ENCODE peak calls at places on chromosomes 11 and 22, in nine cellular contexts. N is CD8-positive, alpha-beta T cell; V is CD8-positive, alpha-beta memory T cell; Y is body of pancreas; B is heart left ventricle; J is pancreas; Q is right cardiac atrium; T is cardiac muscle cell; S is CD4-positive, alpha-beta T cell. E is an unnamed sample.
A peak's percentile ranks its signal among the peaks of the same experiment; 100 is the strongest.

GRCh38 chr11:64810891-64811272 is 531 bp upstream of the MEN1 start:
- DNase-seq in V (peak; percentile 46), J (no peak), T (no peak), Y (peak; percentile 37), B (no peak), N (peak; percentile 31), S (peak; percentile 21), Q (peak; percentile 60), E (no peak)

GRCh38 chr11:44963071-44963575 is 12.4 kb upstream of the TP53I11 start:
- DNase-seq in S (no peak), T (no peak), B (no peak), N (no peak), V (no peak), Q (no peak), Y (no peak), J (no peak), E (no peak)

GRCh38 chr11:24747275-24748251 is 250.7 kb downstream of the LUZP2 start:
- DNase-seq in T (peak; percentile 3), Y (no peak), S (no peak), V (no peak), J (no peak), Q (no peak), B (no peak), N (no peak), E (no peak)

GRCh38 chr22:35601743-35602633 is 15.1 kb downstream of the MB start:
- DNase-seq in B (no peak), N (no peak), S (no peak), Y (peak; percentile 22), V (no peak), Q (no peak), J (no peak), T (no peak), E (no peak)

GRCh38 chr22:19483481-19484244 is 3.9 kb downstream of the CDC45 start:
- DNase-seq in B (no peak), V (no peak), Q (no peak), T (no peak), Y (no peak), S (no peak), J (no peak), N (no peak), E (no peak)

GRCh38 chr11:45655831-45656230 is 9.6 kb downstream of the CHST1 start:
- DNase-seq in Q (peak; percentile 42), T (no peak), V (no peak), N (no peak), Y (no peak), B (no peak), S (no peak), J (no peak), E (no peak)

GRCh38 chr11:130766650-130767297 is 149.5 kb downstream of the SNX19 start:
- DNase-seq in J (no peak), V (no peak), N (no peak), B (no peak), S (no peak), T (no peak), Q (no peak), Y (no peak), E (peak; percentile 74)

GRCh38 chr11:117816151-117816741 is 8.3 kb downstream of the FXYD2 start:
- DNase-seq in T (peak; percentile 64), S (no peak), N (no peak), B (no peak), V (no peak), Q (peak; percentile 84), Y (peak; percentile 63), J (peak; percentile 69), E (no peak)

GRCh38 chr11:84117394-84117793 is 831.2 kb upstream of the CCDC90B start:
- DNase-seq in B (no peak), T (no peak), Q (no peak), J (no peak), Y (no peak), S (no peak), V (no peak), N (no peak), E (no peak)

GRCh38 chr11:67628710-67629385 is 889 bp downstream of the NUDT8 start:
- DNase-seq in Y (peak; percentile 28), S (no peak), N (no peak), T (no peak), B (no peak), J (peak; percentile 26), V (no peak), Q (peak; percentile 69), E (no peak)

GRCh38 chr11:77402218-77402556 is 71.7 kb downstream of the PAK1 start:
- DNase-seq in B (no peak), J (no peak), V (no peak), S (no peak), N (no peak), Q (no peak), T (no peak), Y (no peak), E (no peak)

GRCh38 chr11:123202155-123202714 is 7.2 kb upstream of the CLMP start:
- DNase-seq in T (peak; percentile 47), B (peak; percentile 46), S (no peak), J (no peak), N (no peak), Q (no peak), V (no peak), Y (no peak), E (no peak)

GRCh38 chr11:110919241-110919893 is 207.1 kb upstream of the ARHGAP20 start:
- DNase-seq in N (no peak), T (no peak), Y (no peak), S (no peak), B (no peak), V (no peak), Q (no peak), J (no peak), E (no peak)

GRCh38 chr11:19723572-19724342 is 11.1 kb downstream of the NAV2 start:
- DNase-seq in V (peak; percentile 12), N (peak; percentile 37), Y (no peak), B (no peak), S (peak; percentile 23), T (no peak), Q (peak; percentile 65), J (no peak), E (no peak)

GRCh38 chr22:21889251-21889990 is 22.0 kb upstream of the MAPK1 start:
- DNase-seq in S (no peak), Q (no peak), J (no peak), T (no peak), B (no peak), V (no peak), Y (no peak), N (no peak), E (no peak)

GRCh38 chr11:121426476-121427454 is 25.3 kb upstream of the SORL1 start:
- DNase-seq in J (peak; percentile 7), V (peak; percentile 26), B (peak; percentile 62), Y (no peak), N (peak; percentile 53), T (peak; percentile 55), Q (peak; percentile 84), S (peak; percentile 32), E (no peak)

GRCh38 chr22:22394589-22394988 is 114.0 kb downstream of the ZNF280B start:
- DNase-seq in J (no peak), T (no peak), S (no peak), V (no peak), Q (no peak), B (no peak), N (no peak), Y (no peak), E (peak; percentile 84)

GRCh38 chr11:121435796-121436511 is 16.2 kb upstream of the SORL1 start:
- DNase-seq in V (no peak), B (no peak), N (no peak), Y (no peak), S (no peak), J (no peak), T (no peak), Q (no peak), E (no peak)

GRCh38 chr11:92286718-92287117 is 62.1 kb downstream of the FAT3 start:
- DNase-seq in J (no peak), N (no peak), Q (no peak), Y (no peak), B (no peak), V (no peak), S (no peak), T (no peak), E (peak; percentile 17)

GRCh38 chr22:45689195-45689594 is 17.6 kb downstream of the ATXN10 start:
- DNase-seq in V (no peak), Q (no peak), J (no peak), Y (no peak), B (no peak), T (no peak), N (no peak), S (no peak), E (no peak)

GRCh38 chr22:20955548-20955947 is 11.5 kb upstream of the AIFM3 start:
- DNase-seq in Y (no peak), Q (no peak), V (no peak), S (no peak), T (no peak), N (no peak), J (no peak), B (no peak), E (no peak)

GRCh38 chr11:103842795-103843194 is 193.6 kb upstream of the DDI1 start:
- DNase-seq in S (no peak), J (no peak), N (no peak), Q (no peak), T (no peak), B (no peak), V (no peak), Y (no peak), E (no peak)

GRCh38 chr11:2527621-2528291 is 82.9 kb downstream of the KCNQ1 start:
- DNase-seq in V (peak; percentile 0), T (no peak), J (no peak), Y (peak; percentile 10), S (no peak), B (peak; percentile 17), N (no peak), Q (peak; percentile 53), E (no peak)

GRCh38 chr11:14894657-14895598 is 2.9 kb upstream of the CYP2R1 start:
- DNase-seq in Y (no peak), S (no peak), J (no peak), Q (peak; percentile 63), T (no peak), V (no peak), N (no peak), B (peak; percentile 37), E (no peak)
- H3K27ac ChIP-seq in Y (no peak overlapping the region), S (no peak overlapping the region), J (no peak overlapping the region), Q (no peak overlapping the region), T (no peak overlapping the region), V (peak overlapping the region; percentile 33), N (no peak overlapping the region), B (no peak overlapping the region), E (no peak overlapping the region)

GRCh38 chr11:59184876-59185275 is 12.9 kb downstream of the DTX4 start:
- DNase-seq in Y (no peak), S (no peak), T (no peak), Q (no peak), J (no peak), B (no peak), N (no peak), V (no peak), E (no peak)
- H3K27ac ChIP-seq in Y (no peak overlapping the region), S (no peak overlapping the region), T (no peak overlapping the region), Q (no peak overlapping the region), J (peak overlapping the region; percentile 18), B (no peak overlapping the region), N (no peak overlapping the region), V (no peak overlapping the region), E (no peak overlapping the region)

GRCh38 chr11:13314676-13315394 is 37.2 kb downstream of the BMAL1 start:
- DNase-seq in N (no peak), S (no peak), Y (no peak), Q (no peak), B (no peak), J (no peak), V (no peak), T (no peak), E (no peak)
- H3K27ac ChIP-seq in N (no peak overlapping the region), S (no peak overlapping the region), Y (no peak overlapping the region), Q (no peak overlapping the region), B (no peak overlapping the region), J (no peak overlapping the region), V (no peak overlapping the region), T (no peak overlapping the region), E (no peak overlapping the region)

GRCh38 chr22:46866591-46866990 is 104.1 kb downstream of the TBC1D22A start:
- DNase-seq in N (no peak), T (no peak), Q (no peak), J (no peak), V (no peak), B (no peak), S (no peak), Y (no peak), E (no peak)
- H3K27ac ChIP-seq in N (no peak overlapping the region), T (no peak overlapping the region), Q (no peak overlapping the region), J (no peak overlapping the region), V (no peak overlapping the region), B (no peak overlapping the region), S (no peak overlapping the region), Y (no peak overlapping the region), E (no peak overlapping the region)

E was measured in esophagus muscularis mucosa.